ENCODE peak calls at places on chromosome 6, in eight cellular contexts. L is neural progenitor cell, D is breast epithelium, V is PC-9, A is GM23338, G is cardiac muscle cell, R is ovary, E is upper lobe of right lung. B is an unnamed sample.
A peak's percentile ranks its signal among the peaks of the same experiment; 100 is the strongest.

GRCh38 chr6:122778961-122779671 is 400 bp upstream of the FABP7 start:
- DNase-seq in V (no peak), R (no peak), L (peak; percentile 90), D (no peak), A (peak; percentile 82), G (no peak), E (no peak), B (no peak)

GRCh38 chr6:114634016-114634415 is 291.2 kb upstream of the HS3ST5 start:
- DNase-seq in R (no peak), L (no peak), V (no peak), D (no peak), G (no peak), A (no peak), E (no peak), B (no peak)

GRCh38 chr6:36491378-36491965 is 48.7 kb downstream of the KCTD20 start:
- DNase-seq in A (peak; percentile 60), D (no peak), R (no peak), V (no peak), G (no peak), E (no peak), L (no peak), B (no peak)

GRCh38 chr6:1250489-1251197 is 61.3 kb upstream of the FOXQ1 start:
- DNase-seq in A (no peak), D (no peak), E (no peak), G (no peak), V (no peak), L (no peak), R (no peak), B (no peak)

GRCh38 chr6:48087448-48087847 is 23.5 kb downstream of the PTCHD4 start:
- DNase-seq in R (no peak), L (no peak), G (peak; percentile 71), D (no peak), V (no peak), E (no peak), A (peak; percentile 3), B (no peak)

GRCh38 chr6:28633445-28634215 is 107.9 kb downstream of the GPX5 start:
- DNase-seq in E (no peak), G (no peak), A (peak; percentile 88), D (no peak), V (no peak), L (peak; percentile 49), R (no peak), B (no peak)

GRCh38 chr6:12013368-12013617 is 1.2 kb downstream of the HIVEP1 start:
- DNase-seq in L (no peak), V (no peak), A (no peak), E (no peak), D (no peak), G (no peak), R (no peak), B (no peak)

GRCh38 chr6:150241751-150242150 is 98.9 kb downstream of the PPP1R14C start:
- DNase-seq in A (no peak), R (no peak), G (no peak), V (no peak), L (no peak), D (no peak), E (no peak), B (no peak)

GRCh38 chr6:88403486-88403885 is 237.3 kb upstream of the CNR1 start:
- DNase-seq in V (no peak), E (no peak), D (no peak), G (peak; percentile 38), A (no peak), R (no peak), L (no peak), B (no peak)

GRCh38 chr6:129673758-129674157 is 36.2 kb downstream of the ARHGAP18 start:
- DNase-seq in R (no peak), G (peak; percentile 21), E (no peak), V (no peak), A (no peak), D (no peak), L (no peak), B (no peak)

GRCh38 chr6:13431861-13432465 is 55.4 kb downstream of the GFOD1 start:
- DNase-seq in D (no peak), G (peak; percentile 39), A (no peak), E (no peak), L (no peak), R (no peak), V (no peak), B (no peak)

GRCh38 chr6:167794386-167795157 is 32.1 kb upstream of the AFDN start:
- DNase-seq in A (no peak), V (no peak), R (no peak), D (no peak), L (no peak), E (no peak), G (no peak), B (no peak)

GRCh38 chr6:138572200-138572875 is 73.0 kb upstream of the NHSL1 start:
- DNase-seq in L (peak; percentile 91), V (no peak), E (peak; percentile 84), A (peak; percentile 88), R (peak; percentile 62), G (peak; percentile 88), D (peak; percentile 83), B (peak; percentile 69)

GRCh38 chr6:112331306-112331705 is 15.8 kb upstream of the RFPL4B start:
- DNase-seq in E (no peak), V (no peak), G (no peak), L (no peak), A (no peak), R (no peak), D (no peak), B (no peak)

GRCh38 chr6:34572021-34572420 is 15.9 kb upstream of the SPDEF start:
- DNase-seq in R (no peak), A (no peak), L (no peak), V (no peak), D (no peak), E (no peak), G (no peak), B (no peak)

GRCh38 chr6:66623050-66623449 is 916.0 kb upstream of the EYS start:
- DNase-seq in L (no peak), G (no peak), V (no peak), D (no peak), E (no peak), A (no peak), R (no peak), B (no peak)

DNA sequence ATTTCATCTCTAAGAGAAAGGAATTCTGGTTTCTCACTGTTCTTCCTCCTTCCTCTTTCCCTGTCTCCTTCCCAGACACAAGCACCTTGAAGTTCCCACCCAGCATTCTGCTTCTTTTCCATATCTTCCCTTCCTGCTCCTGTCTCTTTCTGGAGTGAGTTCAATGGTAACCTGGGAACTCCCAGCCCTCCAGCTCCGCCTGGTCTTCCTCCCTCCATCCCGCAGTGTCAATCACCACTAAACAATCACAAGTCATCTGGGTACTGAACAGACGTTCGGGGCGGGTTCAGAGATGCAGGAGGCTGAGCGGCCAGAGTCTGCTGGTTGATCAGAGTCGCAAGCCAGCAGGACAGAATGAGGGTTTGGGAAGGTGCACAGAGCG is 7.7 kb downstream of the TTBK1 start:
- DNase-seq in L (peak; percentile 48), E (no peak), D (no peak), R (no peak), A (no peak), G (no peak), V (no peak), B (peak; percentile 69)
- H3K4me3 ChIP-seq in L (no peak overlapping the region), E (no peak overlapping the region), D (no peak overlapping the region), R (no peak overlapping the region), A (no peak overlapping the region), G (no peak overlapping the region), V (no peak overlapping the region), B (no peak overlapping the region)

GRCh38 chr6:56771929-56772607 is 129.4 kb upstream of the DST start:
- DNase-seq in V (no peak), G (no peak), R (no peak), D (no peak), A (no peak), L (no peak), E (no peak), B (no peak)

GRCh38 chr6:56772737-56773184 is 130.1 kb upstream of the DST start:
- DNase-seq in D (no peak), V (peak; percentile 29), E (no peak), A (peak; percentile 65), G (peak; percentile 81), L (peak; percentile 21), R (no peak), B (no peak)

GRCh38 chr6:56767892-56768531 is 125.3 kb upstream of the DST start:
- DNase-seq in G (no peak), R (no peak), E (no peak), A (peak; percentile 36), D (no peak), L (no peak), V (no peak), B (no peak)

GRCh38 chr6:56770011-56770520 is 127.4 kb upstream of the DST start:
- DNase-seq in L (no peak), V (no peak), G (peak; percentile 40), D (no peak), A (no peak), E (no peak), R (no peak), B (no peak)

DNA sequence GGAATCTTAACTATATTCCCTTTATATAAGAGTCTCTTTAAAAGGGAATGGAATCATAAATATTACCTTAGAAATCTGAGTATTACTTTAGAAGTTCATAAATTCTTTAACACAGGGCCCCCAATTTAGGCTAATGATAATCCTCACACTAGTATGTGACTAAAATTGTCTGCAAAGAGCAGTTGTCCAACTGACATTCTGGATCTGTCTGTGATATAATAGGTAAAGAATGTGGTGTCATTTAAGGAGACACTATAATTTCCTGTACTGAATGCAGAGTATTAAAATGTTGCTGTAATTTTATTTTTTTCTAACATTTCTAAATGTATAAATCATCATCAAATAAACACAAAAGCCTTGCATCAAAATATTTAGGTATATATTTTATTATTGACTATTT is 128.5 kb upstream of the DST start:
- DNase-seq in E (no peak), R (no peak), G (no peak), L (no peak), A (no peak), V (no peak), D (no peak), B (no peak)
- H3K4me1 ChIP-seq in E (peaks cover 4% of the 10 kb centered on the region), R (peaks cover 6% of the 10 kb centered on the region), G (peaks cover 5% of the 10 kb centered on the region), L (peaks cover 21% of the 10 kb centered on the region), A (peaks cover 62% of the 10 kb centered on the region), V (peaks cover 23% of the 10 kb centered on the region), D (no peaks in the 10 kb centered on the region), B (peaks cover 5% of the 10 kb centered on the region)

GRCh38 chr6:6546318-6547110 is 42.0 kb upstream of the LY86 start:
- DNase-seq in L (peak; percentile 79), V (peak; percentile 5), A (peak; percentile 76), E (peak; percentile 73), D (no peak), G (peak; percentile 41), R (peak; percentile 21), B (no peak)
- H3K4me3 ChIP-seq in L (peak overlapping the region; percentile 57), V (peak overlapping the region; percentile 0), A (peak overlapping the region; percentile 56), E (peak overlapping the region; percentile 41), D (peak overlapping the region; percentile 43), G (peak overlapping the region; percentile 22), R (peak overlapping the region; percentile 34), B (no peak overlapping the region)

GRCh38 chr6:15312500-15312899 is 66.6 kb downstream of the JARID2 start:
- DNase-seq in D (no peak), R (no peak), G (peak; percentile 40), L (no peak), E (no peak), V (no peak), A (no peak), B (no peak)
- H3K4me1 ChIP-seq in D (peaks cover 5% of the 10 kb centered on the region), R (peaks cover 4% of the 10 kb centered on the region), G (peaks cover 12% of the 10 kb centered on the region), L (peaks cover 44% of the 10 kb centered on the region), E (peaks cover 27% of the 10 kb centered on the region), V (no peaks in the 10 kb centered on the region), A (peaks cover 100% of the 10 kb centered on the region), B (peaks cover 4% of the 10 kb centered on the region)